ENCODE peak calls at places on chromosomes 7 and 10, in ten cellular contexts. Q is stomach, V is body of pancreas, A is NB4, C is A549, K is transverse colon, O is IMR-90, S is prostate gland, I is esophagus squamous epithelium, D is esophagus muscularis mucosa. J is an unnamed sample.

GRCh38 chr7:40394382-40394781 is 259.6 kb downstream of the SUGCT start:
- DNase-seq in C (no peak), I (no peak), D (no peak), V (no peak), K (no peak), Q (no peak), A (no peak), S (no peak), O (no peak), J (no peak)

GRCh38 chr7:66145404-66145843 is 30.8 kb downstream of the CRCP start:
- DNase-seq in I (no peak), V (peak; percentile 30), D (no peak), O (peak; percentile 84), S (no peak), C (no peak), Q (peak; percentile 36), A (no peak), K (peak; percentile 35), J (no peak)

GRCh38 chr10:87635498-87636312 is 24.0 kb upstream of the PAPSS2 start:
- DNase-seq in C (no peak), I (no peak), D (peak; percentile 82), K (no peak), Q (no peak), O (peak; percentile 85), V (no peak), A (peak; percentile 83), S (no peak), J (no peak)

GRCh38 chr7:154304231-154304630 is 252.0 kb downstream of the DPP6 start:
- DNase-seq in C (no peak), A (no peak), V (no peak), I (no peak), D (no peak), S (no peak), O (no peak), Q (no peak), K (no peak), J (no peak)

GRCh38 chr10:97229322-97229721 is 43.6 kb upstream of the SLIT1 start:
- DNase-seq in Q (no peak), I (no peak), K (no peak), O (peak; percentile 81), V (no peak), C (no peak), S (no peak), A (no peak), D (no peak), J (no peak)

GRCh38 chr7:1654738-1655490 is 15.2 kb upstream of the ELFN1 start:
- DNase-seq in O (no peak), D (no peak), A (no peak), S (no peak), V (no peak), C (no peak), K (no peak), I (no peak), Q (no peak), J (no peak)

GRCh38 chr10:45673074-45673628 is 579 bp upstream of the ZFAND4 start:
- DNase-seq in Q (no peak), V (peak; percentile 63), A (no peak), I (no peak), O (no peak), S (no peak), K (peak; percentile 23), D (no peak), C (no peak), J (no peak)

GRCh38 chr10:128031216-128031615 is 95.0 kb downstream of the MKI67 start:
- DNase-seq in D (no peak), C (no peak), V (no peak), S (no peak), O (no peak), Q (no peak), I (no peak), K (no peak), A (no peak), J (no peak)

GRCh38 chr10:101818958-101819633 is 852 bp upstream of the OGA start:
- DNase-seq in I (no peak), O (no peak), V (no peak), C (no peak), S (peak; percentile 19), A (no peak), K (peak; percentile 49), Q (no peak), D (no peak), J (no peak)

GRCh38 chr10:12540341-12540781 is 191.0 kb downstream of the CAMK1D start:
- DNase-seq in C (no peak), V (no peak), K (no peak), I (no peak), Q (no peak), D (peak; percentile 60), O (peak; percentile 38), A (no peak), S (no peak), J (no peak)

GRCh38 chr10:100356067-100357017 is 9.3 kb downstream of the SCD start:
- DNase-seq in Q (no peak), S (no peak), K (no peak), C (no peak), O (no peak), D (no peak), A (no peak), I (no peak), V (no peak), J (no peak)
- TF ChIP-seq POLR2A in Q (no peak), S (no peak), K (no peak), C (no peak), O (no peak), D (no peak), A (no peak), I (no peak), V (no peak), J (no peak)

GRCh38 chr10:29372920-29373319 is 84.0 kb downstream of the LYZL1 start:
- DNase-seq in O (no peak), D (no peak), A (no peak), I (no peak), Q (no peak), S (no peak), V (no peak), C (no peak), K (no peak), J (no peak)
- TF ChIP-seq POLR2A in O (no peak), D (no peak), A (no peak), I (no peak), Q (no peak), S (no peak), V (no peak), C (no peak), K (no peak), J (no peak)

GRCh38 chr7:127348247-127348631 is 44.3 kb downstream of the ZNF800 start:
- DNase-seq in S (no peak), C (no peak), D (no peak), A (no peak), K (no peak), O (no peak), Q (no peak), I (no peak), V (no peak), J (no peak)

GRCh38 chr7:127349881-127350280 is 42.6 kb downstream of the ZNF800 start:
- DNase-seq in V (no peak), Q (no peak), O (no peak), I (no peak), D (no peak), C (no peak), S (no peak), K (no peak), A (no peak), J (no peak)

GRCh38 chr7:127346575-127347256 is 45.8 kb downstream of the ZNF800 start:
- DNase-seq in Q (no peak), D (no peak), I (no peak), V (no peak), A (no peak), S (no peak), C (no peak), O (no peak), K (no peak), J (no peak)

GRCh38 chr7:127350586-127350985 is 41.9 kb downstream of the ZNF800 start:
- DNase-seq in S (no peak), Q (no peak), C (no peak), A (no peak), O (no peak), V (peak; percentile 23), K (no peak), D (no peak), I (no peak), J (no peak)

DNA sequence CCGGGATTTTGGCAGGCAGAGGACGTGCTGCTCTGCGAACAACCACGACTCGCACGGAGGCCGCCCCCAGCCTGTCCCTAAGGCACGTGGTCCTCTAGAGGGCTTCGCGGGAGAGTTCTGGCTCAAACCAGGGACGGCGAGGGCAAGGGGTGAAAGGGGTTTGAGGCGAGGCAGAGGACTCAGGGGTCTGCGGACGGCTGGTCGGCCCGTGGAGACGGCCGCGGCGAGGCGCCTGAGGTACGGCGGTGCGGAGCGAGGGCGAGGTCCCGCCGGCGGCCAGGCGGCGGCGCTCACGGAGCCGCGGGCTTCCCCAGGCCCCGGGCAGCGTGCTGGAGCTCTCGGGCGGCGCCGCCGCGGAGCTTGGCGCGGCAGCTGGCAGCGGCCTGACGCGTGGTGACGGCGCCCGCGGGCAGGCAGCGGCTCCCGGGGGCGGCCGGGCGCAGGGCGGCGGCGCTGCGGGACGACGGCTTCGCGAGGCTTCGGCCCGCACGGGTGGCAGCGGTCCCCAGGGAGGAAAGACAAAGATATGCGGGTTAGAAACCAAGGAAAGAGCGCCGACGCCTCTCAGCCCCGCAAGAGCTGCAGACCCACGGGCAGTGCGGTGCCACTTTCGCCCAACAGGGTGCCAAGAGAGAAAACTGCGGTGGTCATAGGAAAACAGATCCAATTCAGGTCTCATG is 44.8 kb downstream of the ZNF800 start:
- DNase-seq in O (peak; percentile 61), V (peak; percentile 85), K (peak; percentile 79), Q (peak; percentile 81), A (peak; percentile 81), C (peak; percentile 69), S (peak; percentile 57), I (no peak), D (no peak), J (no peak)
- TF ChIP-seq POLR2A in O (no peak), V (no peak), K (no peak), Q (no peak), A (no peak), C (no peak), S (no peak), I (no peak), D (no peak), J (no peak)

DNA sequence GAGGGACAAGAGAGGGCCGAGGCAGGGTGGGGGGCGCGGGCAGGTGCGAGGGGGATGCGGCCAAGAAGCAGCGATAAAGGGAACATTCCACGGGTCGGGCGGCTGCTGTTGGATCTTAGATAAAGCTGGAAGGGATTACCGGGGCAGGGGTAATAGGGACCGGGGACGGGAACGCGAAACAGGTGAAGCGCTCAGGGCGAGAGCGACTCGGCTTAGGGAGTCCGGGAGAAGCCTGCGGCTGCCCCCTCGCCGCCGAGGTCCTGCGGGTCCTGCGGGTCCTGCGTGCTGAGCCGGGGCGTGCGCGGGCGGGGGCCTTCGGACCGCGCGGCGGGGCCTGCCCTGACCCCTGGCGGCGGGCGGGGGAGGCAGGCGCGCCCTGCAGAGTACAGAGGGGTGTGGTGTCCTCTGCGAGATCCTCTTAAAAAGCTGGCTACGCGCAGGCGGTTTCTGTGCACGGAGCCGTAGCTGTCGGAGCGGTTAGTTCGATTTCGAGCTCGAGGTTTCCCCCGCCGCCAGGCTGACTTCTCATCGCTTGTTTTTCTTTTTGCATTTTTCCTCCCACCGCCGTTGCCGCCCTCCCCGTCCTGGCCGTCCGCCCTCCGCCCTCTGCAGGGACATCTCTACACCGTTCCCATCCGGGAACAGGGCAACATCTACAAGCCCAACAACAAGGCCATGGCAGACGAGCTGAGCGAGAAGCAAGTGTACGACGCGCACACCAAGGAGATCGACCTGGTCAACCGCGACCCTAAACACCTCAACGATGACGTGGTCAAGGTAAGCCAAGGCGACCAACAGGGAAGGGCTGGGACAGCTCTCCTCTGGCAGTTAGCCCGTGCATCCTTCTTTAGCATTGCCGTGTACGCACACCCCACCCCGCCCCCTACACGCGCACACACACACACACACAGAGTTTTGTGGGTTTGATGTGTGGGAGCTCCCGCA is 1.3 kb downstream of the CAV1 start:
- DNase-seq in O (peak; percentile 88), I (no peak), C (peak; percentile 83), K (peak; percentile 80), Q (peak; percentile 70), V (peak; percentile 73), D (peak; percentile 92), A (peak; percentile 63), S (peak; percentile 62), J (peak; percentile 58)
- TF ChIP-seq POLR2A in O (peak; percentile 73), I (no peak), C (peak; percentile 30), K (no peak), Q (no peak), V (no peak), D (peak; percentile 48), A (no peak), S (peak; percentile 25), J (peak; percentile 36)

J was measured in H54.